ENCODE peak calls at places on chromosomes 4 and X, in ten cellular contexts. X is cardiac muscle cell; Z is memory B cell; N is stomach; M is stimulated activated CD4-positive, alpha-beta T cell treated with anti-CD3 and anti-CD28 coated beads, Interleukin-15, amount 100 ng/mL, for 1 hour; T is effector memory CD8-positive, alpha-beta T cell; O is activated naive CD4-positive, alpha-beta T cell; K is cardiac fibroblast; R is GM06990; J is tibial nerve. A is an unnamed sample.

GRCh38 chr4:53365486-53366300 is at the start of gene SCFD2:
- DNase-seq in J (peak; percentile 98), K (peak; percentile 98), N (peak; percentile 98), Z (peak; percentile 90), M (peak; percentile 86), R (peak; percentile 87), X (peak; percentile 99), T (peak; percentile 95), O (peak; percentile 80), A (peak; percentile 98)

GRCh38 chr4:20248155-20248558 is 3.5 kb upstream of the SLIT2 start:
- DNase-seq in T (no peak), Z (no peak), X (peak; percentile 84), M (no peak), K (peak; percentile 88), R (no peak), N (no peak), J (no peak), O (no peak), A (no peak)

GRCh38 chr4:150224896-150225591 is 146.8 kb downstream of the DCLK2 start:
- DNase-seq in O (no peak), J (no peak), K (peak; percentile 95), X (peak; percentile 63), Z (no peak), N (no peak), M (no peak), R (no peak), T (no peak), A (no peak)

GRCh38 chr4:75289843-75290616 is 224.2 kb downstream of the RCHY1 start:
- DNase-seq in K (peak; percentile 44), N (peak; percentile 26), X (peak; percentile 25), R (peak; percentile 29), Z (peak; percentile 5), O (no peak), T (no peak), J (no peak), M (no peak), A (peak; percentile 24)

GRCh38 chrX:22037225-22037624 is 5.1 kb downstream of the PHEX start:
- DNase-seq in M (no peak), J (no peak), N (no peak), X (no peak), Z (no peak), T (no peak), K (no peak), O (no peak), R (no peak), A (no peak)

GRCh38 chr4:127622923-127623754 is 9.6 kb upstream of the INTU start:
- DNase-seq in Z (no peak), R (peak; percentile 15), O (no peak), J (no peak), N (no peak), T (no peak), K (no peak), X (peak; percentile 43), M (no peak), A (peak; percentile 27)

GRCh38 chrX:107823456-107823855 is 2.2 kb upstream of the MID2 start:
- DNase-seq in Z (no peak), J (no peak), X (peak; percentile 89), R (no peak), K (peak; percentile 87), O (no peak), M (no peak), N (no peak), T (no peak), A (no peak)

GRCh38 chrX:84188320-84188834 is 378 bp upstream of the RPS6KA6 start:
- DNase-seq in J (no peak), T (no peak), X (peak; percentile 61), R (peak; percentile 69), M (no peak), O (no peak), N (peak; percentile 51), Z (no peak), K (peak; percentile 39), A (peak; percentile 69)

GRCh38 chrX:65971151-65971550 is 68.7 kb downstream of the VSIG4 start:
- DNase-seq in J (no peak), M (no peak), K (no peak), N (no peak), T (no peak), X (no peak), Z (no peak), R (no peak), O (no peak), A (no peak)

GRCh38 chrX:17027931-17028330 is 81.5 kb downstream of the REPS2 start:
- DNase-seq in X (no peak), R (no peak), J (no peak), M (no peak), Z (no peak), K (no peak), O (no peak), N (no peak), T (no peak), A (no peak)

A was measured in left colon.